ENCODE peak calls at places on chromosomes 16 and 17, in seven cellular contexts. C is AG04450, S is fibroblast of the aortic adventitia, H is tibial artery, G is Panc1, F is psoas muscle, Z is fibroblast of mammary gland. D is an unnamed sample.

GRCh38 chr17:47717261-47717697 is 15.8 kb upstream of the TBX21 start:
- DNase-seq in C (no peak), S (no peak), H (no peak), G (no peak), F (no peak), Z (no peak), D (no peak)

GRCh38 chr16:69566437-69567030 is 768 bp downstream of the NFAT5 start:
- DNase-seq in C (no peak), S (peak), H (peak), G (no peak), F (peak), Z (peak), D (no peak)

GRCh38 chr16:19532601-19533000 is 8.9 kb downstream of the CCP110 start:
- DNase-seq in C (no peak), S (no peak), H (no peak), G (no peak), F (no peak), Z (no peak), D (no peak)

GRCh38 chr17:19940722-19941464 is 36.7 kb downstream of the AKAP10 start:
- DNase-seq in C (no peak), S (peak), H (no peak), G (no peak), F (no peak), Z (peak), D (peak)

GRCh38 chr17:80879723-80880649 is 111.7 kb upstream of the CHMP6 start:
- DNase-seq in C (no peak), S (no peak), H (peak), G (no peak), F (no peak), Z (no peak), D (no peak)

GRCh38 chr16:22007509-22008214 is at the start of gene MOSMO:
- DNase-seq in C (no peak), S (peak), H (peak), G (no peak), F (peak), Z (peak), D (peak)

GRCh38 chr16:50313596-50314483 is 47.5 kb downstream of the ADCY7 start:
- DNase-seq in C (no peak), S (peak), H (peak), G (no peak), F (peak), Z (peak), D (no peak)

GRCh38 chr17:386145-386876 is 33.7 kb upstream of the RPH3AL start:
- DNase-seq in C (no peak), S (no peak), H (peak), G (no peak), F (peak), Z (no peak), D (no peak)

GRCh38 chr16:85755929-85756768 is 5.3 kb upstream of the C16orf74 start:
- DNase-seq in C (no peak), S (no peak), H (no peak), G (no peak), F (no peak), Z (peak), D (peak)

GRCh38 chr17:48420823-48421222 is 9.2 kb downstream of the SKAP1 start:
- DNase-seq in C (no peak), S (no peak), H (no peak), G (no peak), F (no peak), Z (no peak), D (no peak)

GRCh38 chr16:50245417-50246298 is 20.7 kb upstream of the ADCY7 start:
- DNase-seq in C (no peak), S (peak), H (peak), G (no peak), F (peak), Z (peak), D (no peak)

GRCh38 chr17:41800601-41801373 is 11.0 kb downstream of the P3H4 start:
- DNase-seq in C (no peak), S (peak), H (no peak), G (no peak), F (no peak), Z (peak), D (no peak)

GRCh38 chr16:54422569-54422978 is 136.0 kb upstream of the IRX3 start:
- DNase-seq in C (no peak), S (no peak), H (no peak), G (no peak), F (no peak), Z (no peak), D (no peak)

GRCh38 chr17:42553866-42554249 is 1.1 kb downstream of the HSD17B1 start:
- DNase-seq in C (no peak), S (no peak), H (no peak), G (no peak), F (no peak), Z (no peak), D (no peak)

GRCh38 chr17:29855686-29856085 is 74.3 kb downstream of the SSH2 start:
- DNase-seq in C (no peak), S (peak), H (no peak), G (no peak), F (no peak), Z (peak), D (no peak)

GRCh38 chr16:2715064-2715463 is 5.0 kb downstream of the PRSS27 start:
- DNase-seq in C (no peak), S (no peak), H (no peak), G (no peak), F (no peak), Z (no peak), D (no peak)

GRCh38 chr16:48300391-48300856 is 53.1 kb upstream of the ABCC11 start:
- DNase-seq in C (peak), S (peak), H (no peak), G (no peak), F (peak), Z (peak), D (no peak)

GRCh38 chr17:13925579-13925978 is 143.7 kb upstream of the COX10 start:
- DNase-seq in C (no peak), S (no peak), H (no peak), G (no peak), F (no peak), Z (peak), D (no peak)

GRCh38 chr17:11144358-11145233 is 96.4 kb upstream of the SHISA6 start:
- DNase-seq in C (no peak), S (peak), H (no peak), G (peak), F (no peak), Z (peak), D (no peak)

GRCh38 chr16:57032931-57033330 is 43.6 kb downstream of the NLRC5 start:
- DNase-seq in C (no peak), S (no peak), H (no peak), G (no peak), F (no peak), Z (no peak), D (peak)

GRCh38 chr16:85908444-85908843 is 9.5 kb downstream of the IRF8 start:
- DNase-seq in C (no peak), S (no peak), H (no peak), G (no peak), F (no peak), Z (no peak), D (no peak)

GRCh38 chr16:10868562-10869469 is 8.2 kb upstream of the CIITA start:
- DNase-seq in C (no peak), S (no peak), H (peak), G (no peak), F (no peak), Z (no peak), D (no peak)

GRCh38 chr17:38701504-38702165 is 3.4 kb upstream of the MLLT6 start:
- DNase-seq in C (no peak), S (peak), H (no peak), G (no peak), F (no peak), Z (peak), D (no peak)

GRCh38 chr16:4524571-4524970 is 14.0 kb downstream of the CDIP1 start:
- DNase-seq in C (no peak), S (no peak), H (no peak), G (no peak), F (no peak), Z (no peak), D (no peak)

GRCh38 chr17:80455328-80455710 is 21.1 kb downstream of the NPTX1 start:
- DNase-seq in C (no peak), S (no peak), H (no peak), G (no peak), F (peak), Z (no peak), D (no peak)

GRCh38 chr16:87671221-87671620 is 68.9 kb downstream of the JPH3 start:
- DNase-seq in C (no peak), S (no peak), H (no peak), G (no peak), F (no peak), Z (no peak), D (no peak)
- H3K4me3 ChIP-seq in C (no peak), S (no peak), H (no peak), G (no peak), F (no peak), Z (no peak), D (no peak)

GRCh38 chr17:39939588-39940419 is 12.3 kb downstream of the LRRC3C start:
- DNase-seq in C (peak), S (peak), H (no peak), G (no peak), F (no peak), Z (peak), D (no peak)
- TF ChIP-seq CTCF in C (peak), S (peak), H (no peak), G (no peak), F (peak), Z (peak), D (peak)

GRCh38 chr17:56629450-56630187 is 36.1 kb downstream of the NOG start:
- DNase-seq in C (peak), S (peak), H (no peak), G (no peak), F (no peak), Z (peak), D (no peak)
- H3K4me3 ChIP-seq in C (no peak), S (no peak), H (no peak), G (no peak), F (no peak), Z (no peak), D (no peak)

DNA sequence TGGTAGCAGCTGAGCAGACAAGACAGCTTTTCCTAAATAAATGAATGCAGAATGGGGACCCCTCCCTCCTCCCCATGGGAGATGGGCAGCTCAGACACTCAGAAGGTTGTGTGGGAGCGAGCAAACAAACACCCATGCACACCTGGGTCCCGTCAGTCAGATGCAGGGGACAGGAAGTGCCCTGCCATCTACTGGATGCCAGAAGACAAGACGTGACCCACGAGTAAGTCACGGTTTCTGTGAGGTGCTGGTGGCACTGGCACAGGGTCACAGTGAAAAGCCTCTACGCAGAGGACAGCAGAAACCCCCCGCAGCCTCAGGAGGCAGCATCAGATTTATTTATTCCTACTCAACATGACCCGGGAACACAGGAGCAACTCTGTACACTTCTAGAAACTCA is 8.4 kb downstream of the HBQ1 start:
- DNase-seq in C (no peak), S (no peak), H (no peak), G (no peak), F (no peak), Z (no peak), D (no peak)
- TF ChIP-seq CTCF in C (no peak), S (no peak), H (no peak), G (no peak), F (no peak), Z (no peak), D (no peak)

DNA sequence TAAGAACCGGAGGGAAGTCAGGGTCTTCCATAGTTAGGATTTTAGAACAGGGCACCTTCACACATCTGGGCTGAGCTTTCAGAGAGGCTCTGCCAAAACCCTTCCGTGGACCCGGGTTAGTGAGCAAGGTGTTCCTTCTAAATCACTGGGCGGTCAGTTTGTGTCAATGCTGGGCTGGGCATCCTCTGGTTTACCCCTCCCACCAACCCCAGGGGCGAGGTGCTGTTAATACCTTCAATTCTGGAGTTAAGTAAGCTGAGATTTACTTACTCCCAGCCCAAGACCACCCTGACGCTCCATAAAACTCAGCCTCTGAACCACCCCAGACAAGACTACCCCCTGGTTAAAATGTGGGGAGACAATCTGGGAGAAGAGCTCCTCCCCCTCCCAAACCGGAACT is 1.0 kb downstream of the TMEM92 start:
- DNase-seq in C (no peak), S (no peak), H (no peak), G (no peak), F (no peak), Z (no peak), D (no peak)
- H3K4me3 ChIP-seq in C (no peak), S (no peak), H (no peak), G (no peak), F (no peak), Z (no peak), D (no peak)

GRCh38 chr16:23607740-23608139 is 11.6 kb upstream of the NDUFAB1 start:
- DNase-seq in C (no peak), S (peak), H (no peak), G (no peak), F (no peak), Z (peak), D (no peak)
- TF ChIP-seq CTCF in C (no peak), S (no peak), H (no peak), G (no peak), F (no peak), Z (no peak), D (no peak)

GRCh38 chr17:28553000-28553505 is 629 bp upstream of the UNC119 start:
- DNase-seq in C (no peak), S (no peak), H (no peak), G (no peak), F (no peak), Z (no peak), D (no peak)
- H3K4me3 ChIP-seq in C (no peak), S (no peak), H (peak), G (peak), F (peak), Z (no peak), D (no peak)

DNA sequence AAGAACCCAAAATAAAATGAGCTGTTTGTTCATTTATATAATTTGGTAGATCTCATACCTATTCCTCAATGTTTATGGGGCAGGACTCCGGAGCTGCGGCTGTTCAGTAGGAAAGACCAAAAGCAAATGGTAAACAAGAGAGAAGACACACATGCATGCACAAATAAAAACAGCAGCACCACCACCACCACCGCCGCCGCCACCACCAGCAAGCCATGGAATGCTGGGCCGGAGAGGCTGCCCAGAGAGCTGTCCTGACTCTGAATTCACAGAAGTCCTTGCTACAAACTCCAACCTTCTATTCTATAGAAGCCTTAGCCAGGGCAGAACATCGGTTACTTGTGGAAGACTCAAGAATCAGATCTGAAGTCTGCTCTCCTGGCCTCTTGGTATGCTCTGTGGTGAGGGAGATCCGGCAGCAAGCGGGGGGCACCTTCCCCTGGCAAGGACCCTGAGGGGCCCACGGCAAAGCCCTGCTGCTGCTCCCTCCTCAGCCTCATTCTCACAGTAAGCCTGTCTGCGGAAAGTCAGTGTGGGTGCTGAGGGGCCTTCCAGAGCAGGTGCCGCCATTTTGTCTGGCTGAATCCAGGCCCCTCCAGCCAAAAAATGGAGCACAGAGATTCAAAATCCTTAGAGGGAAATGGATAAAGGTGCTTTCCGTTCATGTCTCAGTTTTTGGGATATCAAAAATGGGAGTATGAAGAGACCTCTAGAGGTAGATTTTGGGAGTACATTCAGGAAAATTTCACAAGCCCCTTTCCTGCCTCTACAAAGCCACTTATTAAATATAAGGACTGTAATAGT is 6.4 kb upstream of the FOXJ1 start:
- DNase-seq in C (no peak), S (peak), H (no peak), G (no peak), F (no peak), Z (peak), D (no peak)
- TF ChIP-seq CTCF in C (peak), S (peak), H (peak), G (no peak), F (peak), Z (peak), D (peak)